ENCODE peak calls at places on chromosomes 16 and 17, in seven cellular contexts. L is AG09309, R is AG04450, J is A549, S is neural crest cell, K is WTC11, E is choroid plexus epithelial cell. P is an unnamed sample.

GRCh38 chr17:773467-774319 is 8.4 kb downstream of the GLOD4 start:
- DNase-seq in L (no peak), R (no peak), J (no peak), S (no peak), K (no peak), E (no peak), P (no peak)

GRCh38 chr16:52577130-52577706 is 30.3 kb upstream of the TOX3 start:
- DNase-seq in L (no peak), R (no peak), J (no peak), S (no peak), K (no peak), E (no peak), P (no peak)

GRCh38 chr17:43671755-43672502 is 10.2 kb upstream of the MEOX1 start:
- DNase-seq in L (no peak), R (no peak), J (no peak), S (no peak), K (no peak), E (no peak), P (no peak)

GRCh38 chr17:75940727-75941441 is at the start of gene FBF1:
- DNase-seq in L (peak), R (peak), J (peak), S (peak), K (peak), E (peak), P (peak)

GRCh38 chr16:19532601-19533000 is 8.9 kb downstream of the CCP110 start:
- DNase-seq in L (no peak), R (no peak), J (no peak), S (no peak), K (no peak), E (no peak), P (no peak)

GRCh38 chr16:11349599-11350276 is 4.5 kb downstream of the RMI2 start:
- DNase-seq in L (no peak), R (no peak), J (no peak), S (no peak), K (no peak), E (no peak), P (no peak)

GRCh38 chr17:74922694-74923537 is at the start of gene USH1G:
- DNase-seq in L (no peak), R (no peak), J (no peak), S (no peak), K (peak), E (no peak), P (peak)

GRCh38 chr17:83144421-83145357 is 65.3 kb downstream of the METRNL start:
- DNase-seq in L (peak), R (no peak), J (no peak), S (no peak), K (no peak), E (peak), P (no peak)

GRCh38 chr17:61757168-61757567 is 106.2 kb downstream of the BRIP1 start:
- DNase-seq in L (no peak), R (no peak), J (no peak), S (no peak), K (no peak), E (no peak), P (no peak)

GRCh38 chr16:31078597-31079341 is 4.5 kb downstream of the ZNF646 start:
- DNase-seq in L (no peak), R (no peak), J (no peak), S (no peak), K (no peak), E (no peak), P (no peak)

GRCh38 chr17:51035436-51035835 is 85.2 kb downstream of the SPAG9 start:
- DNase-seq in L (peak), R (peak), J (no peak), S (no peak), K (no peak), E (peak), P (no peak)

GRCh38 chr17:67289174-67289876 is 44.3 kb upstream of the HELZ start:
- DNase-seq in L (peak), R (peak), J (no peak), S (no peak), K (no peak), E (peak), P (no peak)

GRCh38 chr17:27554152-27554551 is 76.8 kb upstream of the LGALS9 start:
- DNase-seq in L (no peak), R (no peak), J (no peak), S (no peak), K (no peak), E (peak), P (no peak)

GRCh38 chr16:30526137-30526822 is at the start of gene ZNF768:
- DNase-seq in L (no peak), R (no peak), J (peak), S (peak), K (peak), E (peak), P (peak)

GRCh38 chr16:50273888-50274770 is 7.8 kb downstream of the ADCY7 start:
- DNase-seq in L (no peak), R (no peak), J (no peak), S (no peak), K (no peak), E (no peak), P (peak)

GRCh38 chr16:87982491-87983415 is 31.5 kb downstream of the BANP start:
- DNase-seq in L (no peak), R (no peak), J (no peak), S (no peak), K (no peak), E (no peak), P (no peak)

GRCh38 chr17:71023631-71024030 is 854.3 kb downstream of the KCNJ2 start:
- DNase-seq in L (no peak), R (no peak), J (no peak), S (no peak), K (no peak), E (peak), P (no peak)

GRCh38 chr17:80082403-80083135 is 18.8 kb upstream of the GAA start:
- DNase-seq in L (peak), R (peak), J (peak), S (peak), K (peak), E (peak), P (peak)
- TF ChIP-seq CTCF in L (peak), R (peak), J (peak), S (peak), K (peak), E (peak), P (peak)

DNA sequence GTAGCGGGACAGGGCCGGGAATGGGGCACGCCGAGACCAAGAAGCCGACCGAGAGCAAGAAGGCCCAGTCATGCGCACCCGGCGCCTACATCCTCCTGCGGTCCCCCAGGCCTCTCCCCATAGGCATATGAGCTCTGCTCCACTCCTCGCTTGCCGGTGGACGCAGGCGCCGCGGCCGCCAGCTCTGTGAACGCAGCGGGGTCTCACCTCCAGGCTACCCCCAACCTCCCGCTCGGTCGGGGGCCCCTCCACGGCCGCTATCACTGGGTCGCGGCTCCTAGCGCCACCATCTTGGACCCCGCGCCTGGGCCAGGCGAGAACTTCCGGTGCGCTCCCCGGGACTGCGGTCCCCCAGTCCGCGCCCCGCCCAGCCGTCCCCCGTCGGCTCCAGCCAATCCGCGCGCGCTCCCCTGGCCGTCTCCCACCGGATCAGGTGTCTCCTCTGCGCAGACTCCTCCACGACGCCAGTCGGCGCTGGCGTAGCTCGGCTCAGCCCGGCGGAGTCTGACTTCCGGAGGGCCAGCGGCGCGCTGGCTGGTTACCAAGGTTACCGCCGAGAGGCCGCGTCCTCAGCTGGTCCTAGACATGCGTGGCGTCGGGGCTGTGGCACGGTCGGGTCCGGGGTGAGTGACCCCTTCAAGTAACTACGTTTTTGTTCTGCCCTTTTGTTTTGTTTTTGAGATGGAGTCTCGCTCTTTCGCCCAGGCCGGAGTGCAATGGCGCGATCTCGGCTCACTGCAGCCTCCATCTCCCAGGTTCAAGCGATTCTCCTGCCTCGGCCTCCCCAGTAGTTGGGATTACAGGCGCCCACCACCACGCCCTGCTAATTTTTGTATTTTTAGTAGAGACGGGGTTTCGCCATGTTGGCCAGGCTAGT is at the start of gene ZNF594:
- DNase-seq in L (peak), R (peak), J (peak), S (peak), K (peak), E (peak), P (peak)
- TF ChIP-seq CTCF in L (peak), R (peak), J (peak), S (peak), K (peak), E (peak), P (no peak)

GRCh38 chr17:45755050-45755449 is 29.1 kb upstream of the CRHR1 start:
- DNase-seq in L (no peak), R (no peak), J (no peak), S (no peak), K (no peak), E (no peak), P (no peak)

GRCh38 chr17:45758544-45758943 is 25.6 kb upstream of the CRHR1 start:
- DNase-seq in L (no peak), R (no peak), J (no peak), S (no peak), K (no peak), E (no peak), P (no peak)

GRCh38 chr17:45753645-45754225 is 30.4 kb upstream of the CRHR1 start:
- DNase-seq in L (no peak), R (no peak), J (no peak), S (no peak), K (no peak), E (no peak), P (no peak)

GRCh38 chr17:45757431-45758218 is 26.5 kb upstream of the CRHR1 start:
- DNase-seq in L (no peak), R (no peak), J (no peak), S (no peak), K (no peak), E (no peak), P (no peak)

DNA sequence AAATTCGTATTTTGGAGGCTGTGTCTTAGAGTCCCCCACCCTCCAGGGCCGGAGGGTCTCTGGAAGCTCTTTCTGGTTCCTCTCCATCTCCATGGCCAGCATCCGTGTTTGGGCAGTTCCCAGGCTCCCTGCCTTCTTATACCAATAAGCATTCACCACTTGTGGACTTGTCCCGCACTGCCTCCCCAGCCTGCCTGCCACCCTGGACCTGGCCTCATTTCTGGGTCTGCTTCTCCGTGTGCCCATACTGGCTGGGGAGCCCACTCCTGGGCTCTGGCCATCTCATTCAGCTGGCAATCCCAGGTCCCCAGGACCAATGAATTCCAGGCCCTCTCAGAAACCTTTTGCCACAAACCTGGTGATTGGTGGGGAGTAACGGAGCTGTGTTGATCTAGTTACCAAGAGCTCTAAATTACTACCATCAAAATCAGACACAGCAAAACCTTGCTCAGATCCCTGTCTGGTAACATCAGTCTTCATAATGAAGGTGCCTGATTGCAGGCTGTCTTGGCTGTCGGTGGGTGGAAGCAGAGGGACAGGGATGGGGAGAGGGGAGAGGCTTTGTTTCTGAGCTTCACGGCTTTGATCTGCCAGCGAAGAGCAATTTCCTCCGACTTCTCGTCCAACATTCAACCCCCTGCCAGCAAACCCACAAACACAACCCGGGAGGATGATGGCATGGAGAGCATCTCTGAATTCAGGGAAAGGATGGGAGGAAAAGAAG is 27.7 kb upstream of the CRHR1 start:
- DNase-seq in L (no peak), R (no peak), J (no peak), S (no peak), K (no peak), E (no peak), P (no peak)
- TF ChIP-seq CTCF in L (no peak), R (no peak), J (no peak), S (no peak), K (no peak), E (no peak), P (no peak)

GRCh38 chr16:67110136-67110847 is 551 bp downstream of the PHAF1 start:
- DNase-seq in L (no peak), R (no peak), J (no peak), S (peak), K (peak), E (no peak), P (no peak)
- TF ChIP-seq CTCF in L (no peak), R (no peak), J (no peak), S (no peak), K (no peak), E (no peak), P (no peak)

DNA sequence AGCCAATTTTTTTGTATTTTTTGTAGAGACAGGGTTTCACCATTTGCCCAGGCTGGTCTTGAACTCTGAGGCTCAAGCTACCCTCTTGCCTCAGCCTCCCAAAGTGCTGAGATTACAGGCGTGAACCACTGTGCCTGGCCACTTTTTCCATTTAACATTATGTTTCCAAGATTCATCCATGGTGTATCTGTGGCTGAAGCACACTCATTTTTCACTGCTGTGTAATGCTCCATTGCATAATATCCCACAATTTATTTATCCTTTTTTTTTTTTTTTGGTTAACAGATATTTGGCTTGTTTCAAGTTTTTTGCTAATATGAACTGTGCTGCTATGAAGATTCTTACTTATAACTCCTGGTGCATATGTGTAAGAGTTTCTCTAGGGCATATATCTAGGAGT is 1.9 kb upstream of the NUP93 start:
- DNase-seq in L (no peak), R (no peak), J (no peak), S (no peak), K (no peak), E (no peak), P (no peak)
- TF ChIP-seq CTCF in L (no peak), R (no peak), J (no peak), S (no peak), K (no peak), E (no peak), P (no peak)